ENCODE peak calls at places on chromosomes 4 and X, in six cellular contexts. One of them, this sample, is unnamed.

GRCh38 chr4:8308144-8308543 is 38.6 kb downstream of the HTRA3 start:
- DNase-seq in hypothalamus: no peak
- DNase-seq in putamen: no peak
- DNase-seq in H9: no peak
- DNase-seq in activated T-helper 1 cell treated with anti-CD3 and anti-CD28 coated beads, Interleukin-2, amount 50 U/mL, for 16 hours: no peak
- DNase-seq in HFF-Myc: no peak
- DNase-seq in this sample: no peak

GRCh38 chr4:26356067-26356466 is 35.3 kb downstream of the RBPJ start:
- DNase-seq in hypothalamus: no peak
- DNase-seq in putamen: no peak
- DNase-seq in H9: no peak
- DNase-seq in activated T-helper 1 cell treated with anti-CD3 and anti-CD28 coated beads, Interleukin-2, amount 50 U/mL, for 16 hours: no peak
- DNase-seq in HFF-Myc: no peak
- DNase-seq in this sample: no peak

GRCh38 chr4:8069102-8069752 is 89.4 kb downstream of the ABLIM2 start:
- DNase-seq in hypothalamus: no peak
- DNase-seq in putamen: no peak
- DNase-seq in H9: no peak
- DNase-seq in activated T-helper 1 cell treated with anti-CD3 and anti-CD28 coated beads, Interleukin-2, amount 50 U/mL, for 16 hours: no peak
- DNase-seq in HFF-Myc: no peak
- DNase-seq in this sample: no peak

GRCh38 chrX:21490341-21490740 is 116.1 kb downstream of the CNKSR2 start:
- DNase-seq in hypothalamus: no peak
- DNase-seq in putamen: no peak
- DNase-seq in H9: no peak
- DNase-seq in activated T-helper 1 cell treated with anti-CD3 and anti-CD28 coated beads, Interleukin-2, amount 50 U/mL, for 16 hours: no peak
- DNase-seq in HFF-Myc: no peak
- DNase-seq in this sample: no peak

GRCh38 chr4:144645102-144645469 is 870 bp upstream of the HHIP start:
- DNase-seq in hypothalamus: peak; percentile 17
- DNase-seq in putamen: peak; percentile 28
- DNase-seq in H9: peak; percentile 32
- DNase-seq in activated T-helper 1 cell treated with anti-CD3 and anti-CD28 coated beads, Interleukin-2, amount 50 U/mL, for 16 hours: no peak
- DNase-seq in HFF-Myc: no peak
- DNase-seq in this sample: no peak

GRCh38 chr4:125085-125820 is 952 bp downstream of the ZNF718 start:
- DNase-seq in hypothalamus: peak; percentile 50
- DNase-seq in putamen: peak; percentile 33
- DNase-seq in H9: peak; percentile 74
- DNase-seq in activated T-helper 1 cell treated with anti-CD3 and anti-CD28 coated beads, Interleukin-2, amount 50 U/mL, for 16 hours: no peak
- DNase-seq in HFF-Myc: no peak
- DNase-seq in this sample: peak; percentile 0

GRCh38 chr4:72631296-72631695 is 62.3 kb upstream of the ADAMTS3 start:
- DNase-seq in hypothalamus: no peak
- DNase-seq in putamen: no peak
- DNase-seq in H9: no peak
- DNase-seq in activated T-helper 1 cell treated with anti-CD3 and anti-CD28 coated beads, Interleukin-2, amount 50 U/mL, for 16 hours: no peak
- DNase-seq in HFF-Myc: peak; percentile 30
- DNase-seq in this sample: peak; percentile 79

GRCh38 chr4:60201052-60201673 is 999.0 kb upstream of the ADGRL3 start:
- DNase-seq in hypothalamus: no peak
- DNase-seq in putamen: peak; percentile 50
- DNase-seq in H9: peak; percentile 38
- DNase-seq in activated T-helper 1 cell treated with anti-CD3 and anti-CD28 coated beads, Interleukin-2, amount 50 U/mL, for 16 hours: no peak
- DNase-seq in HFF-Myc: peak; percentile 35
- DNase-seq in this sample: peak; percentile 30

GRCh38 chr4:74109894-74110605 is 11.1 kb upstream of the CXCL2 start:
- DNase-seq in hypothalamus: no peak
- DNase-seq in putamen: no peak
- DNase-seq in H9: no peak
- DNase-seq in activated T-helper 1 cell treated with anti-CD3 and anti-CD28 coated beads, Interleukin-2, amount 50 U/mL, for 16 hours: no peak
- DNase-seq in HFF-Myc: no peak
- DNase-seq in this sample: peak; percentile 75

GRCh38 chrX:123835661-123836371 is 24.0 kb upstream of the XIAP start:
- DNase-seq in hypothalamus: no peak
- DNase-seq in putamen: no peak
- DNase-seq in H9: no peak
- DNase-seq in activated T-helper 1 cell treated with anti-CD3 and anti-CD28 coated beads, Interleukin-2, amount 50 U/mL, for 16 hours: no peak
- DNase-seq in HFF-Myc: no peak
- DNase-seq in this sample: no peak

GRCh38 chrX:9682861-9683260 is 82.8 kb downstream of the GPR143 start:
- DNase-seq in hypothalamus: no peak
- DNase-seq in putamen: no peak
- DNase-seq in H9: no peak
- DNase-seq in activated T-helper 1 cell treated with anti-CD3 and anti-CD28 coated beads, Interleukin-2, amount 50 U/mL, for 16 hours: no peak
- DNase-seq in HFF-Myc: no peak
- DNase-seq in this sample: no peak

GRCh38 chr4:86898562-86898961 is 6.3 kb upstream of the C4orf36 start:
- DNase-seq in hypothalamus: no peak
- DNase-seq in putamen: no peak
- DNase-seq in H9: peak; percentile 42
- DNase-seq in activated T-helper 1 cell treated with anti-CD3 and anti-CD28 coated beads, Interleukin-2, amount 50 U/mL, for 16 hours: no peak
- DNase-seq in HFF-Myc: no peak
- DNase-seq in this sample: no peak

GRCh38 chrX:25275159-25275558 is 259.4 kb upstream of the ARX start:
- DNase-seq in hypothalamus: no peak
- DNase-seq in putamen: no peak
- DNase-seq in H9: no peak
- DNase-seq in activated T-helper 1 cell treated with anti-CD3 and anti-CD28 coated beads, Interleukin-2, amount 50 U/mL, for 16 hours: no peak
- DNase-seq in HFF-Myc: no peak
- DNase-seq in this sample: no peak

GRCh38 chr4:84499065-84499982 is at the start of gene NKX6-1:
- DNase-seq in hypothalamus: peak; percentile 65
- DNase-seq in putamen: peak; percentile 40
- DNase-seq in H9: peak; percentile 95
- DNase-seq in activated T-helper 1 cell treated with anti-CD3 and anti-CD28 coated beads, Interleukin-2, amount 50 U/mL, for 16 hours: no peak
- DNase-seq in HFF-Myc: no peak
- DNase-seq in this sample: no peak

GRCh38 chr4:40349561-40350198 is 14.5 kb downstream of the CHRNA9 start:
- DNase-seq in hypothalamus: no peak
- DNase-seq in putamen: no peak
- DNase-seq in H9: no peak
- DNase-seq in activated T-helper 1 cell treated with anti-CD3 and anti-CD28 coated beads, Interleukin-2, amount 50 U/mL, for 16 hours: no peak
- DNase-seq in HFF-Myc: no peak
- DNase-seq in this sample: no peak

GRCh38 chr4:139239127-139239772 is 40.8 kb downstream of the MGARP start:
- DNase-seq in hypothalamus: no peak
- DNase-seq in putamen: no peak
- DNase-seq in H9: no peak
- DNase-seq in activated T-helper 1 cell treated with anti-CD3 and anti-CD28 coated beads, Interleukin-2, amount 50 U/mL, for 16 hours: no peak
- DNase-seq in HFF-Myc: no peak
- DNase-seq in this sample: no peak

GRCh38 chrX:24133280-24133679 is 16.2 kb upstream of the ZFX start:
- DNase-seq in hypothalamus: no peak
- DNase-seq in putamen: no peak
- DNase-seq in H9: no peak
- DNase-seq in activated T-helper 1 cell treated with anti-CD3 and anti-CD28 coated beads, Interleukin-2, amount 50 U/mL, for 16 hours: no peak
- DNase-seq in HFF-Myc: no peak
- DNase-seq in this sample: no peak

GRCh38 chr4:184375027-184375426 is 99.3 kb downstream of the IRF2 start:
- DNase-seq in hypothalamus: no peak
- DNase-seq in putamen: no peak
- DNase-seq in H9: no peak
- DNase-seq in activated T-helper 1 cell treated with anti-CD3 and anti-CD28 coated beads, Interleukin-2, amount 50 U/mL, for 16 hours: no peak
- DNase-seq in HFF-Myc: no peak
- DNase-seq in this sample: no peak

GRCh38 chr4:98557497-98557896 is 100.9 kb downstream of the TSPAN5 start:
- DNase-seq in hypothalamus: no peak
- DNase-seq in putamen: no peak
- DNase-seq in H9: no peak
- DNase-seq in activated T-helper 1 cell treated with anti-CD3 and anti-CD28 coated beads, Interleukin-2, amount 50 U/mL, for 16 hours: no peak
- DNase-seq in HFF-Myc: no peak
- DNase-seq in this sample: peak; percentile 23

GRCh38 chr4:30754021-30754420 is 33.9 kb downstream of the PCDH7 start:
- DNase-seq in hypothalamus: no peak
- DNase-seq in putamen: no peak
- DNase-seq in H9: no peak
- DNase-seq in activated T-helper 1 cell treated with anti-CD3 and anti-CD28 coated beads, Interleukin-2, amount 50 U/mL, for 16 hours: no peak
- DNase-seq in HFF-Myc: no peak
- DNase-seq in this sample: no peak

GRCh38 chr4:173318648-173319211 is 15.4 kb downstream of the HMGB2 start:
- DNase-seq in hypothalamus: no peak
- DNase-seq in putamen: peak; percentile 71
- DNase-seq in H9: no peak
- DNase-seq in activated T-helper 1 cell treated with anti-CD3 and anti-CD28 coated beads, Interleukin-2, amount 50 U/mL, for 16 hours: no peak
- DNase-seq in HFF-Myc: no peak
- DNase-seq in this sample: no peak

GRCh38 chrX:48665991-48666390 is 17.6 kb upstream of the WAS start:
- DNase-seq in hypothalamus: no peak
- DNase-seq in putamen: no peak
- DNase-seq in H9: no peak
- DNase-seq in activated T-helper 1 cell treated with anti-CD3 and anti-CD28 coated beads, Interleukin-2, amount 50 U/mL, for 16 hours: no peak
- DNase-seq in HFF-Myc: no peak
- DNase-seq in this sample: no peak

GRCh38 chrX:133988010-133988409 is 2.6 kb upstream of the GPC3 start:
- DNase-seq in hypothalamus: no peak
- DNase-seq in putamen: no peak
- DNase-seq in H9: no peak
- DNase-seq in activated T-helper 1 cell treated with anti-CD3 and anti-CD28 coated beads, Interleukin-2, amount 50 U/mL, for 16 hours: no peak
- DNase-seq in HFF-Myc: no peak
- DNase-seq in this sample: no peak

GRCh38 chr4:82652062-82652461 is 90.3 kb upstream of the TMEM150C start:
- DNase-seq in hypothalamus: no peak
- DNase-seq in putamen: no peak
- DNase-seq in H9: no peak
- DNase-seq in activated T-helper 1 cell treated with anti-CD3 and anti-CD28 coated beads, Interleukin-2, amount 50 U/mL, for 16 hours: no peak
- DNase-seq in HFF-Myc: no peak
- DNase-seq in this sample: no peak

GRCh38 chr4:170083546-170083945 is 6.2 kb downstream of the AADAT start:
- DNase-seq in hypothalamus: no peak
- DNase-seq in putamen: no peak
- DNase-seq in H9: no peak
- DNase-seq in activated T-helper 1 cell treated with anti-CD3 and anti-CD28 coated beads, Interleukin-2, amount 50 U/mL, for 16 hours: no peak
- DNase-seq in HFF-Myc: no peak
- DNase-seq in this sample: no peak

GRCh38 chr4:102610476-102610875 is 109.3 kb downstream of the NFKB1 start:
- DNase-seq in hypothalamus: no peak
- DNase-seq in putamen: no peak
- DNase-seq in H9: no peak
- DNase-seq in activated T-helper 1 cell treated with anti-CD3 and anti-CD28 coated beads, Interleukin-2, amount 50 U/mL, for 16 hours: no peak
- DNase-seq in HFF-Myc: no peak
- DNase-seq in this sample: no peak

GRCh38 chr4:3797831-3798500 is 31.8 kb downstream of the ADRA2C start:
- DNase-seq in hypothalamus: no peak
- DNase-seq in putamen: no peak
- DNase-seq in H9: no peak
- DNase-seq in activated T-helper 1 cell treated with anti-CD3 and anti-CD28 coated beads, Interleukin-2, amount 50 U/mL, for 16 hours: no peak
- DNase-seq in HFF-Myc: no peak
- DNase-seq in this sample: no peak

This sample was measured in HS-27A.